ENCODE peak calls at places on chromosomes 3 and 15, in ten cellular contexts. D is OCI-LY7; T is thoracic aorta; Z is neural crest cell; U is HFF-Myc; P is activated CD8-positive, alpha-beta T cell treated with anti-CD3 and anti-CD28 coated beads for 36 hours; B is bronchial epithelial cell; A is fibroblast of pulmonary artery; N is MM.1S; L is progenitor cell of endocrine pancreas. G is an unnamed sample.

GRCh38 chr3:27253831-27254230 is 115.4 kb downstream of the NEK10 start:
- DNase-seq in D (peak), T (no peak), Z (peak), U (peak), P (peak), B (peak), A (peak), N (peak), L (no peak), G (peak)

GRCh38 chr15:25481208-25481862 is 42.5 kb upstream of the UBE3A start:
- DNase-seq in D (no peak), T (no peak), Z (no peak), U (no peak), P (no peak), B (peak), A (no peak), N (no peak), L (no peak), G (no peak)

GRCh38 chr3:22660076-22660475 is 543.1 kb upstream of the UBE2E2 start:
- DNase-seq in D (no peak), T (no peak), Z (no peak), U (no peak), P (no peak), B (no peak), A (no peak), N (no peak), L (no peak), G (no peak)

GRCh38 chr3:159532577-159532976 is 456.1 kb upstream of the IL12A start:
- DNase-seq in D (no peak), T (no peak), Z (no peak), U (no peak), P (no peak), B (no peak), A (no peak), N (no peak), L (no peak), G (no peak)

GRCh38 chr3:120682095-120682681 is at the start of gene HGD:
- DNase-seq in D (no peak), T (no peak), Z (no peak), U (no peak), P (no peak), B (peak), A (no peak), N (no peak), L (no peak), G (no peak)

GRCh38 chr15:33243869-33244268 is 49.4 kb upstream of the FMN1 start:
- DNase-seq in D (no peak), T (no peak), Z (no peak), U (no peak), P (no peak), B (peak), A (peak), N (no peak), L (no peak), G (no peak)

GRCh38 chr3:23263796-23264195 is 60.7 kb downstream of the UBE2E2 start:
- DNase-seq in D (no peak), T (no peak), Z (no peak), U (no peak), P (no peak), B (peak), A (peak), N (no peak), L (no peak), G (no peak)

GRCh38 chr15:27017168-27017809 is 46.3 kb downstream of the GABRG3 start:
- DNase-seq in D (peak), T (no peak), Z (peak), U (peak), P (peak), B (peak), A (peak), N (peak), L (peak), G (peak)

GRCh38 chr15:85475317-85475701 is 94.9 kb downstream of the AKAP13 start:
- DNase-seq in D (peak), T (no peak), Z (no peak), U (no peak), P (no peak), B (no peak), A (no peak), N (peak), L (no peak), G (no peak)

GRCh38 chr3:130316164-130316563 is 29.3 kb upstream of the COL6A5 start:
- DNase-seq in D (no peak), T (no peak), Z (no peak), U (no peak), P (no peak), B (no peak), A (peak), N (no peak), L (no peak), G (no peak)

GRCh38 chr3:143573904-143574303 is 274.4 kb downstream of the SLC9A9 start:
- DNase-seq in D (no peak), T (no peak), Z (no peak), U (no peak), P (no peak), B (no peak), A (no peak), N (no peak), L (no peak), G (no peak)

GRCh38 chr3:53109822-53110771 is 20.1 kb downstream of the RFT1 start:
- DNase-seq in D (peak), T (no peak), Z (peak), U (peak), P (peak), B (peak), A (peak), N (peak), L (no peak), G (no peak)

GRCh38 chr3:9946112-9947024 is 5.8 kb downstream of the PRRT3 start:
- DNase-seq in D (no peak), T (peak), Z (peak), U (no peak), P (peak), B (peak), A (peak), N (no peak), L (peak), G (no peak)

GRCh38 chr15:25179673-25180511 is 225.1 kb downstream of the SNRPN start:
- DNase-seq in D (no peak), T (no peak), Z (no peak), U (no peak), P (no peak), B (no peak), A (no peak), N (no peak), L (peak), G (no peak)

GRCh38 chr3:8239718-8240698 is 261.6 kb upstream of the LMCD1 start:
- DNase-seq in D (peak), T (no peak), Z (peak), U (peak), P (peak), B (peak), A (peak), N (peak), L (peak), G (peak)

GRCh38 chr15:66504563-66505429 is at the start of the genes RPL4 and ZWILCH:
- DNase-seq in D (peak), T (peak), Z (peak), U (peak), P (peak), B (peak), A (peak), N (peak), L (peak), G (peak)

GRCh38 chr3:195238626-195239118 is 32.3 kb downstream of the XXYLT1 start:
- DNase-seq in D (no peak), T (peak), Z (no peak), U (peak), P (no peak), B (no peak), A (peak), N (no peak), L (no peak), G (no peak)

GRCh38 chr15:50676799-50677483 is 9.7 kb downstream of the TRPM7 start:
- DNase-seq in D (no peak), T (no peak), Z (no peak), U (no peak), P (no peak), B (peak), A (peak), N (no peak), L (no peak), G (no peak)

GRCh38 chr15:50670115-50670514 is 16.5 kb downstream of the TRPM7 start:
- DNase-seq in D (no peak), T (no peak), Z (no peak), U (no peak), P (no peak), B (no peak), A (no peak), N (no peak), L (no peak), G (no peak)

GRCh38 chr15:50681467-50681866 is 5.1 kb downstream of the TRPM7 start:
- DNase-seq in D (no peak), T (no peak), Z (no peak), U (no peak), P (no peak), B (no peak), A (no peak), N (no peak), L (no peak), G (no peak)

DNA sequence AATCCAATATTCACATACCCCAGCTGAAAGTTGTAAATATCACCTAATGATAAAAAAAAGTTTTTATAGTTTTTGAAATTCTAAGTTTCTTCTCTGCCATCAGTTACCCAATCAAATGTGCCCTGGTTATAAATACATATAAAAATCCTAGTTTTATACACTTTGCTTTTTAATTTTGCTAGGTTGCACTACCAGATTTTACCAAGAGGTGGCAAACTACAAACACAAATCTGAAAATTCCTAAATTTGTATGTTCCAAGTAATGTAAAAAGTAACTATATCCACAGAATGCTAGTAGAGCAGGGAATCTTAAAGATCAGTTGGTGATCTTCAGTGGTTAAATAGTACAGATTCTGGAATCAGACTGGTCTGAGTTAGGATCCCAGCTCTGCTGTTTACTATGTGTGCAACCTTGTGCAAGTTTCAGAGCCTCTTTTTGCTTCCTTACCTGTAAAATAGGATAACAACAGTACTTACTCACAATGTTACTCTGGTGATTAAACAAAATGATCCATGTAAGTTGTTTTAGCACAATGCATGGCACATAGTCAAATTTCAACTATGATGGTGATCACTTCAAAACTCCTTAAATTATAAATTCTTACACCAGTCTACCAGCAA is 11.0 kb downstream of the TRPM7 start:
- DNase-seq in D (peak), T (no peak), Z (no peak), U (no peak), P (no peak), B (peak), A (peak), N (peak), L (no peak), G (no peak)
- TF ChIP-seq CTCF in D (peak), T (peak), Z (peak), U (peak), P (peak), B (peak), A (peak), N (peak), L (peak), G (peak)

DNA sequence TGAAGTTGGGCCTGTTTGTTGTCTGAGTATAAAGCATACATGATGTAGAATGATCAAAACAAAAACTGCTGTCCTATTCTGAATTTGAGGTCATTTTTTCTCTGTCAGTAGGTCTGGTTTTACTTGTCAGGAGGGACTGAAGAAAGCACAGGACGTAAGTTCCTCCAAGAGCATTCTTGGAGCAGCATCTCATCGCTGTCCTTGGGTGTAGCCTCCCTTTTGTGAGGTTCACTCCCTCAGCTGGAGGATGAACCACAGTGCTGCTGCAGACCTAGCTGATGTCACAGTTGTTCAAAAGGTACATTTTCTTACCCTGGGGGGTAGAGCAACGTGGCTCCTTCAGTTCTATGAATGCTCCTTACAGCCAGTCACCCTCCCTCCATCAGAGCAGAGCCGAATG is 490.0 kb upstream of the TBL1XR1 start:
- DNase-seq in D (no peak), T (no peak), Z (no peak), U (no peak), P (no peak), B (no peak), A (no peak), N (no peak), L (no peak), G (no peak)
- TF ChIP-seq CTCF in D (no peak), T (no peak), Z (no peak), U (no peak), P (no peak), B (no peak), A (no peak), N (no peak), L (no peak), G (no peak)

DNA sequence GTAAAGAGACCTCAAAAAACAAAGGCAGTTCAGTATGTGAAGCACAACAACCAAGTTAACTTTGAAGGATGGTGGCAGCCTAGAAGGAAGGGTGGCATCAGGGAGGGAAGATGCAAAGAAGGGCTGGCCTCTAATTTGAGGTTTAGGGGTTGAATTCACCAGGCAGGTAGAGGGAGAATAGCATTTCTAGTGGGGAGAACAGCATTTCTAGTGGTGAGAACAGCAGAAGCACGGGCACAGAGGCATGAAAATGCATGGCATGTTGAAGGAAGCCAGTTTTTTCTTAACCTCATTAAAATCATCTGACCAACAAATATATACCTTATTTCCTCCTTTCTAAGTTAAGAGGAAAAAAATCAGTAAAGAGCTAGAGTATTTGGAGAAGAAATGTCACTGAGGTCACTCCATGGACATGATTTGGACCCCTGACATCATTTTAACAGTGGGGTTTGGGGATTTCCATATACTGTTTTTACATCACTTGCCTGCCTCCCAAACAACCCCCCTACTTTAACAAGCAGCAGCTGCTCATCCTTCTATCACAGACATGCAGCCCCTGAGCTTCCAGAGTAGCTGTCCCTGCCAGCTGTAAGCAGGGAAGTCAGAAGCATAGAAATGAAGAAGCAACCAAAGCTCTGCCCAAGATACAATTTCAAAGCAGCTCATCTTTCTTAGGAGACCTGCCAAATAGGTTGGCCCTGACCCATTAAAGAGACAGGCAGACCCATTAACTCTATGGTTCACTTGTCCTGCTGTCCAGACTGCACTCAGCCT is 2.4 kb upstream of the POPDC2 start:
- DNase-seq in D (no peak), T (no peak), Z (no peak), U (no peak), P (no peak), B (no peak), A (peak), N (no peak), L (no peak), G (no peak)
- TF ChIP-seq CTCF in D (no peak), T (no peak), Z (no peak), U (no peak), P (no peak), B (no peak), A (peak), N (no peak), L (no peak), G (no peak)

DNA sequence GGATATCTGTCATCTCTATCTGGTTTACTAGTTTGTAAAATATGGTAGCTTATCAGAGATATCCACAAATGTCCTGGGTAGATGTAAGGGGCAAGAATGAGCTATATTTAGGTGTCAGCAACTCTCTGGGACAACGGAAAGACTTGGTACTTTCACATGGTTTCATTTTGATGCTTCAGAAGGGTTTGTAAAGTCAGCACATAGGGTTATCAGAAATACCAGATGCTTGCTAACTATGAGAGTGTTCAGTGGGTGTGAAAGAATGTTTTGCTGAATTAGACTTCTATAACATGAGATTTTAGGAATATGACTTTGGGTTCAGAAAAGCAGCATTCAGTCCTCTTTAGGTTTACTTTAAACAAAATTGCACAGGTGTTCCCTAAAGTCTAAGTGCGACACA is 466.5 kb upstream of the PDZRN3 start:
- DNase-seq in D (no peak), T (no peak), Z (no peak), U (no peak), P (no peak), B (no peak), A (no peak), N (peak), L (no peak), G (no peak)
- TF ChIP-seq CTCF in D (no peak), T (no peak), Z (no peak), U (no peak), P (no peak), B (no peak), A (no peak), N (no peak), L (no peak), G (no peak)

DNA sequence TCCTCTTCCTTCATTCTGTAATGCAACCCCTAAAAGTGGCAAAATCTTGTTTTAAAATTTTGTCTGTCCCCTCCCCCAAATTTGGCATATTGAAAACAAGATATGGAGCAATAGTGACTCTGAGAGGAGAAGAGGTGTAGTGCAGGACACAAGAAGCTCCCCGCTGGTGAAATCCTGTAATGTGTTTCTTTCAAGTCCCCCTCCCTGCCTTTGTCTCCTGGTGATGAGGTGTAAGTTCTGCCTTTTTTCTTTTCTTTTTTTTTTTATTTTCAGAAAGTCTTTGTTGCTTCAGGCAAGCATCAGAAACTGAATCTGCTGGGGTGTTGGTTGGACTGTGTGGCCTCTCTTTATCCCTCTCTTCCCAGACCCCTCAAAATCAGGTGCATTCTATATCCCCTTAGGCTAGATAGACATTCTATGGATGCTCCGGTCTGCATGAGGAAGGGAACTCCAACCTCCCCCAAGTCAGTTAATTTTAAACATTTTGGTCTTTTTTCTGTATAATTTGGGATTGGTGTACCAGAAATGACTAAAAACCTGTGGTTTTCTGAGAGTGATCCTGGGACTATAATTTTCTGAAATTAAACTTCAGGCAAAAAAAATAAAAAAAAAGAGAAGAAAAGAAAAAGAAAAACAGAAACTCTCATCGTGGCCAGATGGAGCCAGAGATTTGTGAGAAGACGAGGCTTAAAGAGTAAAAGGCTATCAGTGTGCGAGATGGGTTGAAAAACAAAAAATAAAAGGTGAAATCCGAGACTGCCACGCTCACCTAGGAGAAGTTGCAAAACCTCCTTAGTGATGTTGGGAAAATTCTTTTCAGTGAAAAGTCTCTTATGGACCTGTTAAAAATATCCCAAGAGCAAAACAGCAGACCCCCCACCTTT is 21.4 kb downstream of the ACKR2 start:
- DNase-seq in D (peak), T (no peak), Z (no peak), U (no peak), P (no peak), B (peak), A (peak), N (no peak), L (no peak), G (no peak)
- TF ChIP-seq CTCF in D (peak), T (peak), Z (peak), U (peak), P (no peak), B (peak), A (peak), N (peak), L (peak), G (no peak)

G was measured in GM13976.